ENCODE peak calls at places on chromosomes 5 and 9, in six cellular contexts. U, Q, L, J, A and R are unnamed samples.
A peak's percentile ranks its signal among the peaks of the same experiment; 100 is the strongest.

GRCh38 chr9:93952784-93953491 is 2.2 kb downstream of the BARX1 start:
- DNase-seq in J (no peak), A (peak; percentile 55), Q (no peak), U (no peak), L (no peak), R (no peak)

GRCh38 chr5:168472329-168472728 is 13.9 kb upstream of the RARS1 start:
- DNase-seq in U (no peak), L (no peak), Q (no peak), A (no peak), J (no peak), R (peak; percentile 82)

GRCh38 chr9:87599901-87600610 is 102.4 kb downstream of the DAPK1 start:
- DNase-seq in Q (no peak), A (no peak), L (no peak), J (no peak), U (no peak), R (peak; percentile 29)

GRCh38 chr9:6681147-6681956 is 35.8 kb upstream of the GLDC start:
- DNase-seq in A (peak; percentile 92), U (peak; percentile 98), L (peak; percentile 82), J (peak; percentile 98), Q (peak; percentile 93), R (peak; percentile 96)

GRCh38 chr5:4625206-4625896 is 514.8 kb upstream of the ADAMTS16 start:
- DNase-seq in U (no peak), J (no peak), L (no peak), A (no peak), Q (no peak), R (no peak)

GRCh38 chr5:174204914-174205313 is 159.4 kb downstream of the NSG2 start:
- DNase-seq in Q (no peak), U (no peak), A (no peak), L (no peak), J (no peak), R (peak; percentile 1)

GRCh38 chr9:113674436-113674835 is 201.7 kb upstream of the ZNF618 start:
- DNase-seq in U (no peak), L (no peak), Q (no peak), J (no peak), A (no peak), R (peak; percentile 61)

GRCh38 chr5:175873090-175873454 is 1.7 kb downstream of the CPLX2 start:
- DNase-seq in Q (no peak), L (no peak), J (no peak), A (peak; percentile 55), U (no peak), R (no peak)

GRCh38 chr9:77575785-77576184 is 72.3 kb downstream of the GNA14 start:
- DNase-seq in J (no peak), U (no peak), A (no peak), Q (no peak), L (no peak), R (no peak)

GRCh38 chr9:72813544-72813943 is 139.3 kb downstream of the ALDH1A1 start:
- DNase-seq in Q (no peak), L (no peak), A (no peak), J (no peak), U (no peak), R (no peak)

GRCh38 chr5:56075361-56075760 is 80.6 kb upstream of the IL6ST start:
- DNase-seq in Q (no peak), J (no peak), U (peak; percentile 60), A (no peak), L (no peak), R (no peak)

GRCh38 chr9:91882628-91883027 is 67.4 kb downstream of the ROR2 start:
- DNase-seq in J (no peak), U (no peak), A (no peak), Q (no peak), L (no peak), R (no peak)
- TF ChIP-seq CTCF in J (no peak), U (no peak), A (peak; percentile 18), Q (no peak), L (no peak), R (peak; percentile 30)

GRCh38 chr5:161009817-161010216 is 157.8 kb upstream of the ATP10B start:
- DNase-seq in Q (no peak), J (no peak), A (no peak), L (no peak), U (no peak), R (no peak)

GRCh38 chr5:161007879-161008278 is 155.9 kb upstream of the ATP10B start:
- DNase-seq in Q (no peak), U (no peak), J (no peak), A (no peak), L (no peak), R (no peak)

DNA sequence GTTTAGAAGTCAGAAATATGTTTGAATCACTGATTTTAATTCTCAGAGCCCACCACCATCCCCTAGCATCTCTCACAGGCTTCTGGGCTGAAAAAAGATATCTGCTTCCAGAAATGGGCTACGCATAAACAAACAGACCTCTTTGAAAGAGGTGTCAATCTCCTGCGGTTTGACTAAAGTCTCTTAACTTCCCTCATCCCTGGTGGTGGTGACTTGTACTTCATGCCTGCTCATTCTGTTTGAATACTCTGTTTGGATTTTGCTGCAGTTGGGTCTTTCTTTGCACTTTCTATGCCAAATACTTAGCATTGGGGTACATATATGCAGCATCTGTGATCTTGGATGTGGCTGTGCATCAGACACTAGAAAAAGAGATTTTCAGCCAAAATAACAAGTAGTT is 157.2 kb upstream of the ATP10B start:
- DNase-seq in Q (no peak), U (no peak), A (no peak), L (no peak), J (no peak), R (no peak)
- TF ChIP-seq CTCF in Q (no peak), U (no peak), A (no peak), L (no peak), J (no peak), R (no peak)

GRCh38 chr5:59698774-59699173 is 194.8 kb downstream of the PDE4D start:
- DNase-seq in L (no peak), U (no peak), A (no peak), Q (no peak), J (no peak), R (no peak)
- TF ChIP-seq CTCF in L (no peak), U (no peak), A (no peak), Q (no peak), J (no peak), R (no peak)

DNA sequence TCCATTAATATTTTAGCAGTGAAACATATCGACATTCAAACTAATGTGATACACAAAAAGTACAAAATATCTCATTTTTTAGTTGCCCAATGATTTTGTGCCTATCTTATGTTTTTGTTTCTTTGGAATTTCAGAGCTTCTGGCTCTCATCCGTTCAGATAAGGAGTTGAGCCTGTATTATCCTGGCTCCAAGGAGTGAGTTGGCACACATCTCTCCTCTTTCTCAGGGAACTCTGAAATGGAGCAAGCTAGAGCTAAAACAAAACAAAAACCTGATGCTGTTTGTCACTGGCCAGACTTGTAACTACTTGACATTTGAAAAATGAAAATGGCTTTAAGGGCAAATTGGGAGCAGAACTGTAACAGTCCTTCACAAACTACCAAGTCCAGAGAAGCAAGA is 131.3 kb upstream of the SLC28A3 start:
- DNase-seq in L (no peak), J (no peak), U (no peak), A (no peak), Q (no peak), R (no peak)
- TF ChIP-seq CTCF in L (no peak), J (no peak), U (no peak), A (no peak), Q (no peak), R (no peak)

DNA sequence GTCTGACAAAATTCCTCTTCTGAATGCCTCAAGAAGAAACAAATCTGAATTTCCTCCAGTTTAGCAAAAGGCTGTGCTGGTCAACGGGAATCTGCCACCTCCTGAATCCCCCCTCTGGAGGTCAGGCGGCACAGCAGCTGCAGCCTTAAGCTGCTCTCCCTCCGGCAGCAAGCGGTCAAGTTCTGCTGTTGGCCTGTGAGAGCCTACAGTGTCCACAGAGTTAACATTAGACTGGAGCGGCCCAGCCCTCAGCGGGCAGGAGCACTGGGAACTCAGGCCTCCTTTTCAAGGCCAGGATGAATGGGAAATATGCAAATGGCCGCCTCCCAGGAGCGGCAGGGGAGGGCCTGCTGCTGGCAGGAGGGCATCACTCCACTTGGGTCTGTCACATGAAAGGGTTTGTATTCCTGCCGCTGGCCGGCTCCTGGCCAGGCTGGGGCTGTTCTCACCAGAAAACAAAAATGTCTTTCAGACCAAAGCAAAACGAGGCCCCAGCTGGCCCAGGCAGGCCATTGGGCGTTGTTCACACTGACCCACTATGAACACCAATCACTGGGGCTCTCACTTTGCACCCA is 8.2 kb downstream of the ACSL6 start:
- DNase-seq in L (no peak), U (no peak), Q (no peak), A (no peak), J (peak; percentile 27), R (no peak)
- TF ChIP-seq CTCF in L (no peak), U (peak; percentile 8), Q (no peak), A (no peak), J (no peak), R (no peak)

GRCh38 chr9:124854161-124854560 is 901 bp downstream of the WDR38 start:
- DNase-seq in Q (no peak), L (no peak), A (no peak), J (no peak), U (no peak), R (no peak)

GRCh38 chr9:124857533-124858162 is 4.1 kb downstream of the RPL35 start:
- DNase-seq in Q (no peak), A (no peak), L (no peak), U (no peak), J (no peak), R (no peak)

GRCh38 chr9:124854822-124855221 is 1.6 kb downstream of the WDR38 start:
- DNase-seq in Q (no peak), L (no peak), A (no peak), J (no peak), U (no peak), R (no peak)

GRCh38 chr9:124855566-124855943 is 2.3 kb downstream of the WDR38 start:
- DNase-seq in J (no peak), U (no peak), L (no peak), A (no peak), Q (no peak), R (no peak)

DNA sequence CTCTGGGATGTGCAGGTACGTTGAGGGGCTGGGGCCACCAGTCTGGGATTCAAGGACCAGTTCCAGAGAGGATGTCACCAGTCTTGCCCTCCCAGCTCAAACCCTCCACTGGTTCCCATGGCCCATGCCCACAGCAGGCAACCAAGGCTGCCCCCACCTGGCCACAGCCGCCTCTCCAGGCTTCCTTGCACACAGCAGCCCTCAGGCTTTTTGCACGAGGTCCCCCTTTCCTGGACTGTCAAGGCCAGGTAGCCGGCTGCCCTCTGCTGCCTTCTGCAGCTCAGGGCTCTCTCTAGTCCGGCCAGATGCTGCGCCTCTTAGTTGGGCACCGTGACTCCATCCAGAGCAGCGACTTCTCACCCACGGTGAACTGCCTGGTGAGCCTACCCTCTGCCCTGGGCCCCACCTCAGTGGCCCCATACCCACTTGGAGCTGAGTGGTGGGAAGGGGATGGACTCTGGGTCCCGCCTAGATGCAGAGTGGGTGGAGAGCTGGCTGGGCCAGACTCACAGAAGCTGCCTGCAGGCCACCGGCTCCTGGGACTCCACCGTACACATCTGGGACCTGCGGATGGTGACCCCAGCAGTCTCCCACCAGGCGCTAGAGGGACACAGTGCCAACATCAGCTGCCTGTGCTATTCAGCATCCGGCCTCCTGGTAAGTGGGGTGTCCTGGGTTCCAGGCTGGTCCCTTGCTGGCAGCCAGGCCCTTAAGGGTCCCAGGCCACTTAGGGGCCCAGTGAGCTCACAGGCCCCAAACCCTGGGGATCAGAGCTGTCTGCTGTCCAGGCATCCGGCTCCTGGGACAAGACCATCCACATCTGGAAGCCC is 2.9 kb downstream of the WDR38 start:
- DNase-seq in L (no peak), Q (no peak), J (no peak), U (no peak), A (no peak), R (no peak)
- TF ChIP-seq CTCF in L (no peak), Q (no peak), J (no peak), U (no peak), A (peak; percentile 47), R (peak; percentile 63)